ENCODE peak calls at places on chromosomes 11 and 22, in four cellular contexts. One of them, this sample, is unnamed.

GRCh38 chr11:68039526-68040086 is 781 bp downstream of the TCIRG1 start:
- DNase-seq in iPS DF 6.9: no peak
- DNase-seq in stimulated activated CD4-positive, alpha-beta T cell treated with anti-CD3 and anti-CD28 coated beads, Interleukin-1b, Interleukin-23, amount 100 ng/mL, for 1 hour: no peak
- DNase-seq in ovary: no peak
- DNase-seq in this sample: no peak

GRCh38 chr11:19378814-19379213 is 138.1 kb upstream of the E2F8 start:
- DNase-seq in iPS DF 6.9: no peak
- DNase-seq in stimulated activated CD4-positive, alpha-beta T cell treated with anti-CD3 and anti-CD28 coated beads, Interleukin-1b, Interleukin-23, amount 100 ng/mL, for 1 hour: no peak
- DNase-seq in ovary: no peak
- DNase-seq in this sample: no peak

GRCh38 chr11:125128450-125128849 is 17.0 kb upstream of the TMEM218 start:
- DNase-seq in iPS DF 6.9: no peak
- DNase-seq in stimulated activated CD4-positive, alpha-beta T cell treated with anti-CD3 and anti-CD28 coated beads, Interleukin-1b, Interleukin-23, amount 100 ng/mL, for 1 hour: no peak
- DNase-seq in ovary: no peak
- DNase-seq in this sample: no peak

GRCh38 chr11:64996710-64997380 is at the start of gene BATF2:
- DNase-seq in iPS DF 6.9: peak; percentile 68
- DNase-seq in stimulated activated CD4-positive, alpha-beta T cell treated with anti-CD3 and anti-CD28 coated beads, Interleukin-1b, Interleukin-23, amount 100 ng/mL, for 1 hour: no peak
- DNase-seq in ovary: peak; percentile 71
- DNase-seq in this sample: peak; percentile 87

GRCh38 chr11:117572671-117573070 is 224.3 kb downstream of the DSCAML1 start:
- DNase-seq in iPS DF 6.9: no peak
- DNase-seq in stimulated activated CD4-positive, alpha-beta T cell treated with anti-CD3 and anti-CD28 coated beads, Interleukin-1b, Interleukin-23, amount 100 ng/mL, for 1 hour: no peak
- DNase-seq in ovary: no peak
- DNase-seq in this sample: no peak

GRCh38 chr11:75810637-75811383 is 4.2 kb upstream of the UVRAG start:
- DNase-seq in iPS DF 6.9: no peak
- DNase-seq in stimulated activated CD4-positive, alpha-beta T cell treated with anti-CD3 and anti-CD28 coated beads, Interleukin-1b, Interleukin-23, amount 100 ng/mL, for 1 hour: no peak
- DNase-seq in ovary: no peak
- DNase-seq in this sample: no peak

GRCh38 chr11:12318791-12319733 is 58.3 kb upstream of the PARVA start:
- DNase-seq in iPS DF 6.9: no peak
- DNase-seq in stimulated activated CD4-positive, alpha-beta T cell treated with anti-CD3 and anti-CD28 coated beads, Interleukin-1b, Interleukin-23, amount 100 ng/mL, for 1 hour: no peak
- DNase-seq in ovary: no peak
- DNase-seq in this sample: peak; percentile 63

GRCh38 chr11:32817181-32817842 is 12.4 kb upstream of the PRRG4 start:
- DNase-seq in iPS DF 6.9: no peak
- DNase-seq in stimulated activated CD4-positive, alpha-beta T cell treated with anti-CD3 and anti-CD28 coated beads, Interleukin-1b, Interleukin-23, amount 100 ng/mL, for 1 hour: no peak
- DNase-seq in ovary: no peak
- DNase-seq in this sample: no peak

GRCh38 chr11:82682003-82682751 is 51.5 kb downstream of the FAM181B start:
- DNase-seq in iPS DF 6.9: no peak
- DNase-seq in stimulated activated CD4-positive, alpha-beta T cell treated with anti-CD3 and anti-CD28 coated beads, Interleukin-1b, Interleukin-23, amount 100 ng/mL, for 1 hour: no peak
- DNase-seq in ovary: no peak
- DNase-seq in this sample: peak; percentile 77

GRCh38 chr11:130728185-130729160 is 187.8 kb downstream of the SNX19 start:
- DNase-seq in iPS DF 6.9: no peak
- DNase-seq in stimulated activated CD4-positive, alpha-beta T cell treated with anti-CD3 and anti-CD28 coated beads, Interleukin-1b, Interleukin-23, amount 100 ng/mL, for 1 hour: no peak
- DNase-seq in ovary: no peak
- DNase-seq in this sample: no peak

GRCh38 chr22:38802671-38803121 is 8.8 kb upstream of the DNAL4 start:
- DNase-seq in iPS DF 6.9: no peak
- DNase-seq in stimulated activated CD4-positive, alpha-beta T cell treated with anti-CD3 and anti-CD28 coated beads, Interleukin-1b, Interleukin-23, amount 100 ng/mL, for 1 hour: no peak
- DNase-seq in ovary: peak; percentile 49
- DNase-seq in this sample: peak; percentile 56

GRCh38 chr11:118046051-118046963 is 30.6 kb upstream of the TMPRSS4 start:
- DNase-seq in iPS DF 6.9: no peak
- DNase-seq in stimulated activated CD4-positive, alpha-beta T cell treated with anti-CD3 and anti-CD28 coated beads, Interleukin-1b, Interleukin-23, amount 100 ng/mL, for 1 hour: no peak
- DNase-seq in ovary: no peak
- DNase-seq in this sample: no peak

GRCh38 chr11:66985508-66986177 is 10.5 kb downstream of the C11orf86 start:
- DNase-seq in iPS DF 6.9: no peak
- DNase-seq in stimulated activated CD4-positive, alpha-beta T cell treated with anti-CD3 and anti-CD28 coated beads, Interleukin-1b, Interleukin-23, amount 100 ng/mL, for 1 hour: no peak
- DNase-seq in ovary: no peak
- DNase-seq in this sample: no peak

GRCh38 chr11:76233936-76234703 is 27.8 kb upstream of the WNT11 start:
- DNase-seq in iPS DF 6.9: no peak
- DNase-seq in stimulated activated CD4-positive, alpha-beta T cell treated with anti-CD3 and anti-CD28 coated beads, Interleukin-1b, Interleukin-23, amount 100 ng/mL, for 1 hour: no peak
- DNase-seq in ovary: peak; percentile 74
- DNase-seq in this sample: peak; percentile 46

GRCh38 chr11:9905562-9905961 is 241.7 kb downstream of the SWAP70 start:
- DNase-seq in iPS DF 6.9: no peak
- DNase-seq in stimulated activated CD4-positive, alpha-beta T cell treated with anti-CD3 and anti-CD28 coated beads, Interleukin-1b, Interleukin-23, amount 100 ng/mL, for 1 hour: no peak
- DNase-seq in ovary: no peak
- DNase-seq in this sample: no peak

GRCh38 chr11:45484326-45484725 is 181.1 kb downstream of the CHST1 start:
- DNase-seq in iPS DF 6.9: no peak
- DNase-seq in stimulated activated CD4-positive, alpha-beta T cell treated with anti-CD3 and anti-CD28 coated beads, Interleukin-1b, Interleukin-23, amount 100 ng/mL, for 1 hour: no peak
- DNase-seq in ovary: no peak
- DNase-seq in this sample: peak; percentile 16